ENCODE peak calls at places on chromosomes 11 and 22, in eight cellular contexts. P, U, R, W, T, I, Z and C are unnamed samples.

GRCh38 chr11:74306440-74307175 is 4.8 kb downstream of the P4HA3 start:
- DNase-seq in P (no peak), U (no peak), R (no peak), W (no peak), T (no peak), I (peak), Z (no peak), C (no peak)

GRCh38 chr22:38833061-38833460 is 10.8 kb downstream of the NPTXR start:
- DNase-seq in P (no peak), U (no peak), R (no peak), W (no peak), T (no peak), I (no peak), Z (no peak), C (no peak)

GRCh38 chr22:23210428-23211170 is 30.3 kb downstream of the BCR start:
- DNase-seq in P (no peak), U (no peak), R (no peak), W (no peak), T (no peak), I (no peak), Z (no peak), C (no peak)

GRCh38 chr22:32396746-32397145 is 15.3 kb downstream of the RTCB start:
- DNase-seq in P (no peak), U (no peak), R (no peak), W (peak), T (no peak), I (peak), Z (no peak), C (no peak)

GRCh38 chr22:43811777-43812148 is 342 bp downstream of the EFCAB6 start:
- DNase-seq in P (peak), U (no peak), R (peak), W (no peak), T (no peak), I (peak), Z (no peak), C (no peak)

GRCh38 chr11:79265756-79266322 is 175.0 kb downstream of the TENM4 start:
- DNase-seq in P (no peak), U (no peak), R (no peak), W (no peak), T (no peak), I (no peak), Z (no peak), C (no peak)

GRCh38 chr22:35322126-35322525 is 22.4 kb downstream of the TOM1 start:
- DNase-seq in P (no peak), U (no peak), R (no peak), W (no peak), T (no peak), I (no peak), Z (no peak), C (no peak)

GRCh38 chr11:19892876-19893275 is 180.2 kb downstream of the NAV2 start:
- DNase-seq in P (no peak), U (no peak), R (no peak), W (no peak), T (no peak), I (peak), Z (no peak), C (no peak)

GRCh38 chr22:17107547-17107810 is 13.7 kb downstream of the TMEM121B start:
- DNase-seq in P (no peak), U (no peak), R (no peak), W (no peak), T (no peak), I (no peak), Z (no peak), C (no peak)

GRCh38 chr22:17104336-17104935 is 16.7 kb downstream of the TMEM121B start:
- DNase-seq in P (no peak), U (peak), R (no peak), W (no peak), T (peak), I (no peak), Z (no peak), C (no peak)

GRCh38 chr22:17106785-17107546 is 14.2 kb downstream of the TMEM121B start:
- DNase-seq in P (no peak), U (peak), R (no peak), W (no peak), T (peak), I (no peak), Z (no peak), C (no peak)

GRCh38 chr22:17105143-17106129 is 15.7 kb downstream of the TMEM121B start:
- DNase-seq in P (no peak), U (peak), R (no peak), W (no peak), T (peak), I (no peak), Z (no peak), C (no peak)

DNA sequence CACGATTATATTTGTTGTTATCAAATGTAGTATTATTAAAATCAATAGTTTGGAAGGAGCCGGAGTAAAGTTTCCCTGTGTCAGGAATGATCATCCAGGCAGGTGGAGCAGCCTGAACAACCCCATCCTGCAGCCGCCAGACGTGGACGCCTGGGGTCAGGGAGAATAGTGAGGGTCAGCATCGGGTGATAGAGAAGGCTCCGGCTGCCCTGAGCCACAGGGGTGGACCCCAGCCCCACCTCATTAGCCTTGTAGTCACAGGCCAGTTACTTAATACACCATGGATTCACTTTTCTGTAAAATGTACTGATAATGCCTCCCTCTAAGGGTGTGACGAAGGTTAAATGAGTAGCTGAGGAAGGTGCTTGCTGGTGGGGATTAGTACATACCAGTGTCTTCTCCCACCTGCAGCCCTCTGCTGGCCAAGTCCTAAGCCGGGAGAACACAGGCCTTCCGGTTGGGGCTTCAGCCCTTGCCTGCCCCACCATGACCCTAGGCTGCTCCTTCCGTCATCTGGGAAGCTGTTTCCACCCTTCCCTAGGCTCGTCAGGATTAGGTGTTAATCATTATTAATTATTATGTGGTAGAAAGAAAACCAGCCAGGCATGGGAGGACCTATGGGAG is 14.9 kb downstream of the TMEM121B start:
- DNase-seq in P (no peak), U (peak), R (no peak), W (no peak), T (peak), I (no peak), Z (no peak), C (no peak)
- TF ChIP-seq CTCF in P (no peak), U (no peak), R (no peak), W (no peak), T (peak), I (no peak), Z (no peak), C (no peak)

GRCh38 chr11:101202614-101203013 is 73.0 kb upstream of the PGR start:
- DNase-seq in P (no peak), U (no peak), R (no peak), W (no peak), T (no peak), I (no peak), Z (no peak), C (no peak)
- TF ChIP-seq CTCF in P (no peak), U (no peak), R (no peak), W (no peak), T (no peak), I (no peak), Z (no peak), C (no peak)

DNA sequence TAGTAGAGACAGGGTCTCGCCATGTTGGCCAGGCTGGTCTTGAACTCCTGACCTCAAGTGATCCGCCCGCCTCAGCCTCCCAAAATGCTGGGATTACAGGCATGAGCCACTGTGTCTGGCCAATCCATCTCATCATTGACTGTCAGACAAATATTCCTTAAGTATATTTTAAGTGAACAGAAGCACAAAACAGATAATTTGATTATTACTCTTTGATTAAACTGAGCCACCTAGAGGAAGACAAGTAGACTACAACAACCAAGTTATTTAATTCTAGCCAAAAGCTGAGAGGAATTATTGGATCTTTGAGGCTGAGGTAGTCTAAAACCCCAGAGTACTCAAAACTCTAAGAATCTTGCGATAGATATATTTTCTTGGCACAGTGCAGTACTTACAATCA is 1.2 kb downstream of the ACRV1 start:
- DNase-seq in P (no peak), U (no peak), R (no peak), W (no peak), T (no peak), I (peak), Z (no peak), C (no peak)
- TF ChIP-seq CTCF in P (no peak), U (no peak), R (no peak), W (peak), T (no peak), I (peak), Z (peak), C (peak)

GRCh38 chr11:90930252-90930651 is 707.4 kb upstream of the CHORDC1 start:
- DNase-seq in P (no peak), U (no peak), R (no peak), W (no peak), T (no peak), I (no peak), Z (no peak), C (no peak)
- TF ChIP-seq CTCF in P (no peak), U (no peak), R (no peak), W (no peak), T (no peak), I (no peak), Z (no peak), C (no peak)

DNA sequence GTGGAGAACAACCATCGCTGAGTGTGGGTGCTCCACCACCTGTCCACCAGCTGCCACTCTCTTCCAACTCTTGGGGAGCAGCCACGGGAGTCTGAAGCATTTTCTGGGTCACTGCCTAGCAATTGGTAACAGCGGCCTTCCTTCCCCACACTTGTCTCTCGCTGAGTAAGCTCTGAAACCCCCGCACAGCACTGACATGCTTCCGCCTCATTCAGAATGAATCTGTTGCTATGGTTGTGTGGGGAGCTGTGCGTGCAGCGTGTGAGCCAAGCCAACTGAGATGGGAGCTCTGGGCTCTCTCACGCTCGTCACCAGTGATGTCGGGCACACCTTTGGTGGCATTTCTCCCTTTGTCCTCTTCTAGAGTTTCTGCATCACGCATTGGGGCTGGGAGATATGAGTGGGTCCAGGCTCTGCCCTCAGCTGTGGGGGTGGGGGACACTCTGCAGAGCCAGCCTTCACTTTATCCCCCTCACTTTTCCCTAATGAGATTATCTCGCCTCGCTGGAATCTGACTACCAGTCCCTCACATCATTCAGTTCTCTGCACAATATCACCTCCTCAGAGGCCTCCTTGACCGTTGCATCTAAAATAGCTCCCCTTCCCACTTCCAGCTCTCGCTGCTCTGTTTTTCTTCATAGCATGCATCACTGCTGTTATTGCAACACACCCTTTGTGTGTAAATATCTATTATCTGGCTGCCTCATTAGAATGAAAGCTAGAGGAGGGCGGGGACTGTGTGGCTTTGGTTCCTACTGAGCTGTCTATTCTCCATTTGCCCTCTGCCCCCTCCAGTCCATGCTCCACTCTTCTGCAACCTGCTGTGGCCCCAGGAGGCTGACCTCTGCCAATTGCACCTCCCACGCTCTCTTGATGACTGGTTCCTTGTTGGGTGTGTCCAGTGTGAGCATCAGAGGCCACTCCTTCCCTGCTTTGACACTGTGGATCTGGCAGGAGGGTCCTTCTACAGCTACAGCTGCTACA is 569.9 kb upstream of the CADM1 start:
- DNase-seq in P (no peak), U (no peak), R (peak), W (no peak), T (no peak), I (no peak), Z (peak), C (no peak)
- TF ChIP-seq CTCF in P (no peak), U (no peak), R (no peak), W (no peak), T (no peak), I (no peak), Z (no peak), C (no peak)

GRCh38 chr11:87743002-87743401 is 432.2 kb downstream of the RAB38 start:
- DNase-seq in P (peak), U (no peak), R (no peak), W (no peak), T (no peak), I (no peak), Z (no peak), C (no peak)
- TF ChIP-seq CTCF in P (no peak), U (no peak), R (peak), W (no peak), T (no peak), I (no peak), Z (peak), C (no peak)

DNA sequence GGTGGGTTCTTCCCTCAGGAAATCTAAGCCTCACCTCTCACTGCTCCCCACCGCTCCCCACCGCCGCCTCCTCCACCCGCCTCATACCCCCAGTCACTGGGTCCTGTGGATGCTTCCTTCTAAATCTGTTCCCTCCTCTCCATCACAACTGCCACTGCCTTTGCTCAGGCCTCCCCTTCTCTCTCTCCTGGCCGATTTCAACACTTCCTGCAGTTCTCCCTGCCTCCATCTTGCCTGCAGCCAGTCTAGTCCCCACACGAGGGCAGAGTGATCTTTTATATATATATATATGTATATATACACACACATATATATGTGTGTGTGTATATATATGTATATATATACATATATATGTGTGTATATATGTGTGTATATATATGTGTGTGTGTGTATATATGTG is 27.8 kb downstream of the CREB3L1 start:
- DNase-seq in P (peak), U (no peak), R (no peak), W (no peak), T (peak), I (peak), Z (no peak), C (no peak)
- TF ChIP-seq CTCF in P (no peak), U (no peak), R (no peak), W (no peak), T (peak), I (peak), Z (no peak), C (no peak)

DNA sequence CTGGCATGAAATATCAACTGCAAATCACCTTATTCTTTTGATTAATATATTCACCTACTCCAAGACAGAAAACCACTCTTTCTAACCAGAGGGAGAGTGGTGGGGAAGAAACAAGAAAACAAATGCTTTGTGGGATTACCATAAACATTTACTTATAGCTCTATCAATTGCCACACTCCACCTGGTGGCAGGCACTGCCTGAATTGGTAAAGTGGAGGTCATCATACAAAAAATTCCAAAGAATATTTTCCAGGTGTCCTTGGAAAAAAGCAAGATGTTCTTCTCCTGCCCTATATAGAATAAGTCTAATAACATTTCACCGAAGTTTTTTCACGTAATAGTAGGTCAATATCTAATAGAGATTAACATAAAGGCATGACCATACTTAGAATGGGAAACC is 45.3 kb downstream of the PHF21A start:
- DNase-seq in P (no peak), U (no peak), R (no peak), W (no peak), T (no peak), I (no peak), Z (no peak), C (no peak)
- TF ChIP-seq CTCF in P (peak), U (no peak), R (no peak), W (no peak), T (no peak), I (peak), Z (no peak), C (peak)